ENCODE peak calls at places on chromosomes 4 and X, in eight cellular contexts. E, W, O, G, Q, K, A and P are unnamed samples.

GRCh38 chr4:85979276-85979675 is 380.6 kb downstream of the MAPK10 start:
- DNase-seq in Q (no peak), W (no peak), E (no peak), G (no peak), O (no peak), A (no peak), K (no peak), P (no peak)

GRCh38 chrX:18290200-18290599 is 64.3 kb downstream of the SCML2 start:
- DNase-seq in K (no peak), W (no peak), A (no peak), Q (no peak), E (no peak), O (no peak), G (no peak), P (no peak)

GRCh38 chr4:6693274-6694176 is at the start of gene S100P:
- DNase-seq in Q (no peak), G (peak), E (no peak), A (peak), K (no peak), O (no peak), W (no peak), P (no peak)

GRCh38 chrX:57595381-57595811 is 3.6 kb downstream of the ZXDB start:
- DNase-seq in O (no peak), G (no peak), A (no peak), W (peak), E (no peak), Q (no peak), K (no peak), P (no peak)

GRCh38 chr4:87121332-87122065 is 98.9 kb downstream of the KLHL8 start:
- DNase-seq in A (no peak), W (no peak), O (no peak), E (no peak), G (no peak), Q (no peak), K (no peak), P (peak)

GRCh38 chrX:72048515-72049455 is 82.9 kb downstream of the RTL5 start:
- DNase-seq in W (no peak), E (no peak), A (no peak), Q (no peak), K (no peak), G (peak), O (no peak), P (no peak)

GRCh38 chr4:185640809-185641675 is 105.7 kb upstream of the PDLIM3 start:
- DNase-seq in K (no peak), W (peak), A (no peak), E (no peak), G (no peak), O (no peak), Q (peak), P (peak)

GRCh38 chrX:103663921-103664320 is 22.6 kb downstream of the MORF4L2 start:
- DNase-seq in G (no peak), E (no peak), W (no peak), O (no peak), K (no peak), A (no peak), Q (no peak), P (no peak)

GRCh38 chr4:1574601-1575417 is 109.3 kb downstream of the FAM53A start:
- DNase-seq in Q (no peak), A (no peak), G (no peak), W (no peak), O (no peak), E (no peak), K (no peak), P (no peak)

GRCh38 chrX:118773782-118774181 is 46.4 kb downstream of the IL13RA1 start:
- DNase-seq in W (no peak), K (no peak), A (peak), E (no peak), G (no peak), O (no peak), Q (no peak), P (no peak)

GRCh38 chr4:105092768-105093167 is 53.9 kb upstream of the TET2 start:
- DNase-seq in K (no peak), Q (no peak), W (no peak), G (no peak), A (no peak), O (no peak), E (no peak), P (no peak)

GRCh38 chrX:37942170-37942569 is 64.2 kb upstream of the SYTL5 start:
- DNase-seq in W (no peak), G (no peak), K (no peak), A (no peak), O (no peak), Q (no peak), E (no peak), P (no peak)

GRCh38 chr4:176387571-176387970 is 67.8 kb downstream of the SPCS3 start:
- DNase-seq in A (no peak), E (no peak), O (no peak), W (no peak), G (no peak), K (no peak), Q (no peak), P (no peak)

GRCh38 chr4:123825596-123826291 is 429.1 kb downstream of the SPRY1 start:
- DNase-seq in Q (no peak), A (no peak), G (no peak), E (no peak), O (no peak), K (no peak), W (no peak), P (no peak)

GRCh38 chr4:16000708-16001483 is 37.9 kb upstream of the FGFBP2 start:
- DNase-seq in W (no peak), O (no peak), A (no peak), G (no peak), K (no peak), E (no peak), Q (no peak), P (no peak)

GRCh38 chr4:74531952-74532794 is 87.2 kb downstream of the AREG start:
- DNase-seq in W (no peak), E (no peak), O (no peak), Q (peak), A (peak), G (no peak), K (no peak), P (peak)

GRCh38 chrX:130094712-130095111 is 15.6 kb downstream of the ELF4 start:
- DNase-seq in E (no peak), K (no peak), G (no peak), O (no peak), W (no peak), Q (no peak), A (no peak), P (no peak)

GRCh38 chr4:157217708-157218107 is 2.8 kb upstream of the GRIA2 start:
- DNase-seq in G (no peak), O (no peak), K (no peak), W (no peak), Q (no peak), E (no peak), A (peak), P (no peak)

GRCh38 chr4:16122784-16123183 is 39.0 kb upstream of the PROM1 start:
- DNase-seq in Q (no peak), O (no peak), W (no peak), A (no peak), K (no peak), G (no peak), E (no peak), P (no peak)

GRCh38 chrX:29471829-29472228 is 743.5 kb upstream of the MAGEB2 start:
- DNase-seq in G (no peak), Q (no peak), A (no peak), K (no peak), O (no peak), E (no peak), W (no peak), P (no peak)

GRCh38 chr4:79663865-79664264 is 255.8 kb upstream of the GK2 start:
- DNase-seq in Q (no peak), K (no peak), O (no peak), E (no peak), A (no peak), W (no peak), G (no peak), P (no peak)

GRCh38 chr4:52748432-52748831 is 2.8 kb downstream of the ERVMER34-1 start:
- DNase-seq in O (no peak), W (no peak), E (no peak), Q (peak), K (no peak), G (no peak), A (no peak), P (no peak)